ENCODE peak calls at places on chromosomes 2 and 18, in eight cellular contexts. Y is HL-60, G is adrenal gland, X is astrocyte of the spinal cord, R is cardiac muscle cell, V is spleen, I is progenitor cell of endocrine pancreas, E is mesothelial cell of epicardium. N is an unnamed sample.

GRCh38 chr2:65952966-65953365 is 482.0 kb upstream of the MEIS1 start:
- DNase-seq in Y (no peak), G (no peak), X (no peak), R (no peak), V (no peak), I (no peak), E (no peak), N (no peak)

GRCh38 chr2:57882895-57883515 is 163.6 kb upstream of the VRK2 start:
- DNase-seq in Y (no peak), G (no peak), X (peak), R (peak), V (no peak), I (no peak), E (no peak), N (no peak)

GRCh38 chr18:66601649-66602048 is 2.2 kb downstream of the CDH19 start:
- DNase-seq in Y (no peak), G (no peak), X (no peak), R (no peak), V (no peak), I (no peak), E (no peak), N (no peak)

GRCh38 chr18:23894661-23895175 is 119.8 kb upstream of the TTC39C start:
- DNase-seq in Y (no peak), G (no peak), X (no peak), R (no peak), V (no peak), I (no peak), E (no peak), N (no peak)

GRCh38 chr2:58237741-58238140 is 3.4 kb downstream of the FANCL start:
- DNase-seq in Y (no peak), G (no peak), X (no peak), R (no peak), V (no peak), I (no peak), E (no peak), N (no peak)

GRCh38 chr2:23386422-23387220 is 1.6 kb downstream of the KLHL29 start:
- DNase-seq in Y (no peak), G (peak), X (peak), R (no peak), V (peak), I (peak), E (peak), N (peak)

GRCh38 chr2:171025199-171025598 is 96.1 kb downstream of the GORASP2 start:
- DNase-seq in Y (no peak), G (no peak), X (no peak), R (no peak), V (no peak), I (no peak), E (no peak), N (no peak)

GRCh38 chr18:5294618-5295230 is 802 bp downstream of the ZBTB14 start:
- DNase-seq in Y (peak), G (peak), X (peak), R (peak), V (peak), I (peak), E (peak), N (peak)

GRCh38 chr2:29596584-29596983 is 324.8 kb downstream of the ALK start:
- DNase-seq in Y (no peak), G (no peak), X (no peak), R (no peak), V (no peak), I (no peak), E (no peak), N (no peak)

GRCh38 chr2:192775011-192775410 is 580.3 kb upstream of the TMEFF2 start:
- DNase-seq in Y (no peak), G (no peak), X (no peak), R (no peak), V (no peak), I (no peak), E (no peak), N (no peak)

GRCh38 chr2:2389215-2389614 is 58.1 kb upstream of the MYT1L start:
- DNase-seq in Y (no peak), G (no peak), X (no peak), R (no peak), V (no peak), I (no peak), E (no peak), N (no peak)

GRCh38 chr18:59067873-59068272 is 71.8 kb upstream of the SEC11C start:
- DNase-seq in Y (no peak), G (no peak), X (peak), R (peak), V (no peak), I (no peak), E (no peak), N (peak)

GRCh38 chr2:44120428-44120827 is 48.2 kb upstream of the PPM1B start:
- DNase-seq in Y (peak), G (no peak), X (peak), R (peak), V (no peak), I (no peak), E (no peak), N (no peak)

GRCh38 chr2:182758379-182758778 is 42.3 kb downstream of the DNAJC10 start:
- DNase-seq in Y (no peak), G (no peak), X (no peak), R (no peak), V (no peak), I (no peak), E (no peak), N (no peak)

GRCh38 chr2:190935054-190935453 is 54.4 kb downstream of the GLS start:
- DNase-seq in Y (no peak), G (no peak), X (no peak), R (no peak), V (no peak), I (no peak), E (no peak), N (no peak)

GRCh38 chr2:230411484-230412368 is 4.3 kb upstream of the SP100 start:
- DNase-seq in Y (peak), G (peak), X (peak), R (peak), V (peak), I (peak), E (peak), N (peak)

DNA sequence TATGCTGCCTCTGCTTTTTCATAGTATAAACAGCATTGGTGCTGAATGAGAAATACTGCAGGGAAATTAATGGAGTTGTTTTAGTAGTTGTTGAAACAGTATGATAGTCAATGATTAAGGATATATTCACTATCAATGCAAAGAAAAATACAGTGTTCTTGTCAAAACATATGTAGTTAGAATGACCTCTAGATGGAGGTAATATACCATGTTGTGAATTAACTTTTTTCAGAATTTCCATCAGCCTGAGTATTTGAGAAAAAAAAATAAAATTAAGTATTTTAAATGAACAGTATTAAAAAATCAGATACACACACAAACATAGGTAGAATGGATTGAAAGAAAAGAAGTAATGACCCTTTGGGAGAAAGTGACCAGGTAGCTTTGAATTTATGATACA is 59.5 kb downstream of the RMDN2 start:
- DNase-seq in Y (no peak), G (no peak), X (peak), R (peak), V (no peak), I (no peak), E (no peak), N (no peak)
- TF ChIP-seq CTCF in Y (no peak), G (no peak), X (no peak), R (peak), V (no peak), I (no peak), E (no peak), N (no peak)

GRCh38 chr2:85132392-85132791 is 800 bp upstream of the TCF7L1 start:
- DNase-seq in Y (no peak), G (no peak), X (no peak), R (peak), V (no peak), I (no peak), E (no peak), N (no peak)

GRCh38 chr2:85130407-85130806 is 2.8 kb upstream of the TCF7L1 start:
- DNase-seq in Y (no peak), G (no peak), X (no peak), R (no peak), V (no peak), I (no peak), E (no peak), N (no peak)

GRCh38 chr2:85132834-85133637 is at the start of gene TCF7L1:
- DNase-seq in Y (peak), G (peak), X (peak), R (peak), V (peak), I (peak), E (peak), N (peak)

GRCh38 chr2:85129861-85130260 is 3.3 kb upstream of the TCF7L1 start:
- DNase-seq in Y (no peak), G (no peak), X (no peak), R (no peak), V (no peak), I (no peak), E (no peak), N (no peak)

DNA sequence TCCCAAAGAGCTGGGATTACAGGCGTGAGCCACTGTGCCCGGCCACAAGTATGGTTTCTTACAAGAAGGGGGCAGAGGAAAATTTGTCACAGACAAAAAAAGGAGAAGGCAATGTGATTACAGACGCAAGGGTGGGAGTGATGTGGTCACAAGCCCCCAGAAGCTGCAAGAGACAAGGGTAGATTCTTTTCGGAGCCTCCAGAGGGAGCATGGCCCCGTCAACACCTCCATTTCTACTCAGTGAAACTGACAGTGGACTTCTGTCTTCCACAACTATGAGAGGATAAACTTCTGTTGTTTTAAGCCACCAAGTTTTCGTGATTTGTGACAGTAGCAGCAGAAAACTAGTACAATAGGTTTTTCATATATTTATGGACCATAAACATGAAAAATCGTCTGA is 2.1 kb upstream of the TCF7L1 start:
- DNase-seq in Y (no peak), G (no peak), X (peak), R (peak), V (no peak), I (no peak), E (no peak), N (peak)
- TF ChIP-seq CTCF in Y (no peak), G (no peak), X (peak), R (peak), V (peak), I (peak), E (peak), N (peak)

DNA sequence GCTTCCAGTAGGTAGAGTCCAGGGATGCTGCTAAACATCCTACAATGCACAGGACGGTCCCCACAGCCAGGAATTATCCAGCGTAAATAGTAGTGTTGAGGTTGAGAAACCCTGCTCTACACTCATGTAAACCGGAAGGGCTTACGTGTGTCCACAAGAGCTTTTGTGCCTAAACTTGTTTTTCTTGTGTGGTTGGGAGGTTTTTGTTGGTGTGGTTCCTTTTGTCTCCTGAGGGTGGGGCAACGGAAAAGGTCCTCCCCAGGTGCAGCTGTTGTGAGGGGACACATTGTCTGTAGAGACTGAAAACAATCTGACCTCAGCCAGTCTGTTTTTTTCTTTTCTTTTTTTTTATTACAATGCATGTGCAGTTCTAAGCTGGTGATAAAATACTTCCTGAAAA is 72.7 kb upstream of the MGAT5 start:
- DNase-seq in Y (peak), G (no peak), X (no peak), R (no peak), V (no peak), I (no peak), E (no peak), N (no peak)
- TF ChIP-seq CTCF in Y (no peak), G (no peak), X (no peak), R (no peak), V (peak), I (no peak), E (no peak), N (no peak)

DNA sequence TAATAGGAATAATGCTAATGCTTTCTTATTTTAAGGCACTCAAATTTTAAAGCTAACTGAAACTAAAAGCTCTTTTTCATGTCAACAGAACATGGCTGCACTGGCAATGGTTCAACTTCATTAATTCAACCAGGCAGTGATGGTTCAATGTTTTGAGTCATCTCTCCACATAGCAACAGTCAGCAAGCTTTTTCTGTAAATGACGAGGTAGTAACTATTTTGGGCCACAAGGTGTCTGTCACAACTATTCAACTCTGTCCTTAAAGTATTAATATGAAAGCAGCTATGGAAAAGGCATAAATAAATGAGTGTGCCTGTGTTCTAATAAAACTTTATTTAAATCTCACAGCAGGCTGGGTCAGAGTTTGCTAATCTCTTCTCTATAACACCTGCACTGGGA is 1425.6 kb upstream of the PIK3C3 start:
- DNase-seq in Y (no peak), G (no peak), X (peak), R (peak), V (no peak), I (no peak), E (no peak), N (no peak)
- TF ChIP-seq CTCF in Y (no peak), G (no peak), X (no peak), R (peak), V (no peak), I (peak), E (no peak), N (peak)

GRCh38 chr2:96113367-96113677 is 3.0 kb downstream of the ADRA2B start:
- DNase-seq in Y (no peak), G (no peak), X (no peak), R (no peak), V (peak), I (no peak), E (no peak), N (no peak)
- TF ChIP-seq CTCF in Y (no peak), G (no peak), X (no peak), R (no peak), V (no peak), I (peak), E (no peak), N (no peak)